ENCODE peak calls at places on chromosomes 4 and X, in five cellular contexts. K is suprapubic skin, G is IMR-90, R is lower leg skin, J is testis. Z is an unnamed sample.

GRCh38 chr4:71537551-71538065 is 198.8 kb downstream of the SLC4A4 start:
- DNase-seq in R (no peak), G (no peak), J (no peak), K (no peak), Z (no peak)

GRCh38 chr4:3868146-3868840 is 102.1 kb downstream of the ADRA2C start:
- DNase-seq in J (no peak), G (peak; percentile 20), K (peak; percentile 53), R (peak; percentile 68), Z (no peak)

GRCh38 chr4:114495471-114495928 is 103.1 kb upstream of the UGT8 start:
- DNase-seq in R (no peak), J (peak; percentile 22), K (no peak), G (no peak), Z (no peak)

GRCh38 chr4:122884504-122884903 is 37.9 kb downstream of the NUDT6 start:
- DNase-seq in G (no peak), K (no peak), J (no peak), R (no peak), Z (no peak)

GRCh38 chr4:54547299-54548097 is 110.3 kb upstream of the KIT start:
- DNase-seq in K (no peak), G (no peak), R (no peak), J (no peak), Z (no peak)

GRCh38 chr4:121551881-121552280 is 144.9 kb downstream of the ANXA5 start:
- DNase-seq in K (no peak), R (no peak), G (no peak), J (no peak), Z (no peak)

GRCh38 chr4:15004701-15005301 is 2.5 kb downstream of the CPEB2 start:
- DNase-seq in K (peak; percentile 91), R (peak; percentile 96), J (peak; percentile 80), G (peak; percentile 54), Z (peak; percentile 77)

GRCh38 chrX:46573896-46574336 is 351 bp downstream of the CHST7 start:
- DNase-seq in G (peak; percentile 48), R (peak; percentile 88), K (peak; percentile 71), J (peak; percentile 50), Z (no peak)

GRCh38 chrX:111519215-111519614 is 7.8 kb downstream of the SERTM2 start:
- DNase-seq in K (no peak), J (no peak), R (no peak), G (peak; percentile 55), Z (no peak)

GRCh38 chr4:185276036-185276435 is 66.6 kb downstream of the SNX25 start:
- DNase-seq in K (no peak), J (no peak), G (peak; percentile 64), R (no peak), Z (no peak)

GRCh38 chr4:146342600-146343192 is 128.4 kb downstream of the REELD1 start:
- DNase-seq in G (peak; percentile 47), R (no peak), K (no peak), J (peak; percentile 30), Z (no peak)

GRCh38 chr4:78460368-78460767 is 91.2 kb upstream of the ANXA3 start:
- DNase-seq in K (no peak), R (no peak), G (no peak), J (no peak), Z (no peak)

GRCh38 chr4:163048447-163048846 is 118.2 kb downstream of the NAF1 start:
- DNase-seq in R (no peak), G (peak; percentile 19), J (peak; percentile 60), K (no peak), Z (no peak)

GRCh38 chrX:48474127-48474526 is 1.9 kb upstream of the FTSJ1 start:
- DNase-seq in J (no peak), K (no peak), G (no peak), R (no peak), Z (no peak)

GRCh38 chrX:136961594-136962135 is 72.1 kb downstream of the GPR101 start:
- DNase-seq in J (no peak), G (no peak), R (no peak), K (no peak), Z (no peak)

GRCh38 chr4:140220053-140220452 is 66.1 kb upstream of the MAML3 start:
- DNase-seq in J (no peak), R (no peak), G (no peak), K (no peak), Z (no peak)

GRCh38 chrX:9635805-9636204 is 129.8 kb downstream of the GPR143 start:
- DNase-seq in K (no peak), R (no peak), J (no peak), G (peak; percentile 23), Z (no peak)

GRCh38 chrX:1453390-1453783 is 678 bp upstream of the ASMTL start:
- DNase-seq in J (no peak), R (no peak), K (peak; percentile 94), G (no peak), Z (no peak)

GRCh38 chr4:26746742-26747351 is 113.8 kb upstream of the STIM2 start:
- DNase-seq in J (no peak), R (no peak), K (no peak), G (no peak), Z (no peak)

GRCh38 chrX:73478961-73479360 is 32.1 kb downstream of the CDX4 start:
- DNase-seq in R (no peak), K (no peak), J (no peak), G (no peak), Z (no peak)

GRCh38 chrX:138710866-138711331 is 618 bp downstream of the FGF13 start:
- DNase-seq in K (no peak), J (peak; percentile 17), G (no peak), R (peak; percentile 82), Z (no peak)

GRCh38 chr4:59825104-59825503 is 1375.0 kb upstream of the ADGRL3 start:
- DNase-seq in R (no peak), J (no peak), K (no peak), G (no peak), Z (no peak)

GRCh38 chr4:152885185-152885584 is 50.9 kb upstream of the FHDC1 start:
- DNase-seq in G (no peak), J (no peak), K (no peak), R (no peak), Z (no peak)

GRCh38 chr4:165156906-165157305 is 44.2 kb upstream of the TMEM192 start:
- DNase-seq in R (no peak), G (no peak), J (no peak), K (no peak), Z (no peak)

GRCh38 chr4:4226606-4227438 is at the start of gene OTOP1:
- DNase-seq in K (no peak), G (no peak), R (no peak), J (no peak), Z (no peak)

GRCh38 chrX:155027509-155028066 is 944 bp downstream of the FUNDC2 start:
- DNase-seq in R (no peak), J (peak; percentile 28), G (peak; percentile 70), K (no peak), Z (peak; percentile 15)

GRCh38 chrX:8049827-8050226 is 121.2 kb downstream of the VCX2 start:
- DNase-seq in R (no peak), G (no peak), K (no peak), J (no peak), Z (no peak)

GRCh38 chrX:47215291-47215900 is 3.1 kb upstream of the CDK16 start:
- DNase-seq in K (peak; percentile 58), R (peak; percentile 70), J (no peak), G (no peak), Z (no peak)

GRCh38 chrX:45070116-45071007 is 130.3 kb downstream of the DIPK2B start:
- DNase-seq in K (no peak), J (no peak), R (no peak), G (peak; percentile 67), Z (no peak)

GRCh38 chrX:13843150-13843721 is 26.3 kb upstream of the GPM6B start:
- DNase-seq in G (no peak), R (no peak), K (no peak), J (no peak), Z (no peak)
- TF ChIP-seq POLR2A in G (no peak), R (no peak), K (no peak), J (no peak), Z (no peak)

GRCh38 chr4:2412885-2413716 is 5.3 kb downstream of the ZFYVE28 start:
- DNase-seq in R (peak; percentile 96), G (peak; percentile 85), K (peak; percentile 86), J (peak; percentile 84), Z (peak; percentile 82)
- TF ChIP-seq POLR2A in R (no peak), G (no peak), K (no peak), J (no peak), Z (peak; percentile 6)

GRCh38 chrX:135892781-135893180 is 463 bp downstream of the CT45A10 start:
- DNase-seq in K (no peak), R (no peak), J (no peak), G (no peak), Z (no peak)

GRCh38 chrX:135890087-135890585 is 3.1 kb downstream of the CT45A10 start:
- DNase-seq in J (no peak), G (no peak), K (no peak), R (no peak), Z (no peak)

DNA sequence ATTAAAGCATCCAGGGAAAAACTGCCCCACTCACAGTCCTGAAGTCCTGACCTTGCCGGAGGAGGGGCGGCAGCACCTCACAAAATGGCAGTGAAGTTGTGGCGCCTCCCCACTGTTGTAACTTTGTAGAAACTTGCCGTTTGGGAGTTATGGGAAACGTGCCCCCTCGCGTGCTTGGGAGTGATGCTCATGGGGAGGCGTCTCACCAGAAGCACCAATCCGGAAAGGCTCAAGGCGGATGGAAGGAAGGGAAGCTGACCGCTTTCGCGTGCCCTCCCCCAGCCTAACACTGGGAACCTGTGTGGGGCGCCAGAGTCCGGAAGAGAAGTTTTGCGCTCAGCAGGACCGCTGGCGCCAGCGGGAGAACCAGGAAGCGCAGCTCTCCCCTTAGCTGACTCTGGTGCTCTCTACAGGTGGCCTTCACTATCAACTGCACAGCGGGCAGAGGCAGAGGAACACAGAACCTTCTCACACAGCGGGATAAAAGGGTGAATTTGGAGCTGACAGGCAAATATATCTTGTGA is at the start of the genes CT45A10 and SAGE1:
- DNase-seq in G (no peak), R (no peak), K (no peak), J (peak; percentile 18), Z (no peak)
- TF ChIP-seq POLR2A in G (no peak), R (no peak), K (no peak), J (no peak), Z (no peak)

GRCh38 chrX:107775734-107776511 is at the start of gene TSC22D3:
- DNase-seq in K (peak; percentile 87), J (peak; percentile 63), R (peak; percentile 96), G (peak; percentile 33), Z (peak; percentile 84)
- TF ChIP-seq POLR2A in K (no peak), J (no peak), R (no peak), G (no peak), Z (peak; percentile 87)

GRCh38 chr4:76219299-76220055 is 5.9 kb upstream of the SCARB2 start:
- DNase-seq in R (no peak), K (no peak), G (peak; percentile 62), J (no peak), Z (no peak)
- TF ChIP-seq POLR2A in R (no peak), K (no peak), G (no peak), J (no peak), Z (no peak)

DNA sequence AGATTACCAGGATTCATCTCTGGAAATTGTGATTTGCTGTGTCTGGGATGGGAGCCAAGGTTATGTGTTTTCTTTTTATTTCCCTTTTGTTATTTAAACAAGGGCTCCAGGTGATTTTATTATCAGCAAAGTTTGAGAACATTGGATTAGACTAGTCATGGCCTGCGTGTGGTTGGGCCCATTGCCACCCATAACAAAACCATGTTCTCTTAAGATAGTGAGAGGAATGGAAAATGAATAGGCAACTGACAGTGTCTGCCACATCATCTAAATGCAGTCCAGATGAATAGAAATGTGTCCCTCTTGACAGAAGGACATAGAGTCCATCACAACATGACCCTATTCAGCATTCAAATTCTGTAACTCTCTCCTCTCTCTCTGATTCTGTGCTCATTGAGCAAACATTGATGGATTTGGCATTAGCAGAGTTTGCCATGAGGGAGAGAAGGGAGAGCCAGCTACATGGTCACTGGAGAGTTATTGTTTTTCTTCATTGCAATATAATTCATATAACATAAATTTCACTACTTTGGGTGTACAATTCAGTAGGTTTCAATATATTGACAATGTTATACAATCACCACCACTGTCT is 11.7 kb downstream of the XK start:
- DNase-seq in R (no peak), G (no peak), J (no peak), K (no peak), Z (no peak)
- TF ChIP-seq POLR2A in R (no peak), G (no peak), J (no peak), K (no peak), Z (no peak)

Z was measured in gastrocnemius medialis.